ENCODE peak calls at places on chromosomes 6 and 20, in four cellular contexts. One of them, this sample, is unnamed.

GRCh38 chr20:6765469-6766058 is 1.9 kb upstream of the BMP2 start:
- DNase-seq in NCI-H1105 treated with DMSO at 0.1 percent for 48 hours: peak; percentile 74
- DNase-seq in stimulated activated CD4-positive, alpha-beta T cell treated with anti-CD3 and anti-CD28 coated beads, Interleukin-1b, Interleukin-23, amount 100 ng/mL, for 48 hours: no peak
- DNase-seq in sciatic nerve: no peak
- DNase-seq in this sample: no peak

GRCh38 chr6:4687989-4688947 is 87.9 kb upstream of the CDYL start:
- DNase-seq in NCI-H1105 treated with DMSO at 0.1 percent for 48 hours: no peak
- DNase-seq in stimulated activated CD4-positive, alpha-beta T cell treated with anti-CD3 and anti-CD28 coated beads, Interleukin-1b, Interleukin-23, amount 100 ng/mL, for 48 hours: no peak
- DNase-seq in sciatic nerve: no peak
- DNase-seq in this sample: no peak

GRCh38 chr6:30935018-30935417 is 3.0 kb upstream of the SFTA2 start:
- DNase-seq in NCI-H1105 treated with DMSO at 0.1 percent for 48 hours: no peak
- DNase-seq in stimulated activated CD4-positive, alpha-beta T cell treated with anti-CD3 and anti-CD28 coated beads, Interleukin-1b, Interleukin-23, amount 100 ng/mL, for 48 hours: no peak
- DNase-seq in sciatic nerve: no peak
- DNase-seq in this sample: no peak

GRCh38 chr6:23413327-23414203 is 712.5 kb upstream of the NRSN1 start:
- DNase-seq in NCI-H1105 treated with DMSO at 0.1 percent for 48 hours: no peak
- DNase-seq in stimulated activated CD4-positive, alpha-beta T cell treated with anti-CD3 and anti-CD28 coated beads, Interleukin-1b, Interleukin-23, amount 100 ng/mL, for 48 hours: no peak
- DNase-seq in sciatic nerve: no peak
- DNase-seq in this sample: no peak

GRCh38 chr6:144336900-144337299 is 51.8 kb downstream of the UTRN start:
- DNase-seq in NCI-H1105 treated with DMSO at 0.1 percent for 48 hours: no peak
- DNase-seq in stimulated activated CD4-positive, alpha-beta T cell treated with anti-CD3 and anti-CD28 coated beads, Interleukin-1b, Interleukin-23, amount 100 ng/mL, for 48 hours: no peak
- DNase-seq in sciatic nerve: no peak
- DNase-seq in this sample: no peak

GRCh38 chr6:4350571-4351505 is 215.5 kb upstream of the ECI2 start:
- DNase-seq in NCI-H1105 treated with DMSO at 0.1 percent for 48 hours: no peak
- DNase-seq in stimulated activated CD4-positive, alpha-beta T cell treated with anti-CD3 and anti-CD28 coated beads, Interleukin-1b, Interleukin-23, amount 100 ng/mL, for 48 hours: no peak
- DNase-seq in sciatic nerve: no peak
- DNase-seq in this sample: no peak

GRCh38 chr6:136647363-136647763 is 97.1 kb upstream of the MAP7 start:
- DNase-seq in NCI-H1105 treated with DMSO at 0.1 percent for 48 hours: no peak
- DNase-seq in stimulated activated CD4-positive, alpha-beta T cell treated with anti-CD3 and anti-CD28 coated beads, Interleukin-1b, Interleukin-23, amount 100 ng/mL, for 48 hours: peak; percentile 39
- DNase-seq in sciatic nerve: no peak
- DNase-seq in this sample: no peak

GRCh38 chr6:118216751-118217150 is 309.7 kb downstream of the SLC35F1 start:
- DNase-seq in NCI-H1105 treated with DMSO at 0.1 percent for 48 hours: no peak
- DNase-seq in stimulated activated CD4-positive, alpha-beta T cell treated with anti-CD3 and anti-CD28 coated beads, Interleukin-1b, Interleukin-23, amount 100 ng/mL, for 48 hours: no peak
- DNase-seq in sciatic nerve: no peak
- DNase-seq in this sample: no peak

GRCh38 chr20:48294196-48294595 is 508.9 kb upstream of the SULF2 start:
- DNase-seq in NCI-H1105 treated with DMSO at 0.1 percent for 48 hours: no peak
- DNase-seq in stimulated activated CD4-positive, alpha-beta T cell treated with anti-CD3 and anti-CD28 coated beads, Interleukin-1b, Interleukin-23, amount 100 ng/mL, for 48 hours: no peak
- DNase-seq in sciatic nerve: no peak
- DNase-seq in this sample: no peak

GRCh38 chr20:1803216-1804128 is 91.7 kb upstream of the SIRPA start:
- DNase-seq in NCI-H1105 treated with DMSO at 0.1 percent for 48 hours: peak; percentile 68
- DNase-seq in stimulated activated CD4-positive, alpha-beta T cell treated with anti-CD3 and anti-CD28 coated beads, Interleukin-1b, Interleukin-23, amount 100 ng/mL, for 48 hours: peak; percentile 27
- DNase-seq in sciatic nerve: peak; percentile 79
- DNase-seq in this sample: no peak

GRCh38 chr20:1121439-1121838 is 3.0 kb downstream of the PSMF1 start:
- DNase-seq in NCI-H1105 treated with DMSO at 0.1 percent for 48 hours: no peak
- DNase-seq in stimulated activated CD4-positive, alpha-beta T cell treated with anti-CD3 and anti-CD28 coated beads, Interleukin-1b, Interleukin-23, amount 100 ng/mL, for 48 hours: no peak
- DNase-seq in sciatic nerve: no peak
- DNase-seq in this sample: no peak

GRCh38 chr20:43379239-43379917 is 78.3 kb upstream of the SRSF6 start:
- DNase-seq in NCI-H1105 treated with DMSO at 0.1 percent for 48 hours: no peak
- DNase-seq in stimulated activated CD4-positive, alpha-beta T cell treated with anti-CD3 and anti-CD28 coated beads, Interleukin-1b, Interleukin-23, amount 100 ng/mL, for 48 hours: no peak
- DNase-seq in sciatic nerve: no peak
- DNase-seq in this sample: no peak

GRCh38 chr20:64130876-64131275 is 23.5 kb upstream of the NPBWR2 start:
- DNase-seq in NCI-H1105 treated with DMSO at 0.1 percent for 48 hours: no peak
- DNase-seq in stimulated activated CD4-positive, alpha-beta T cell treated with anti-CD3 and anti-CD28 coated beads, Interleukin-1b, Interleukin-23, amount 100 ng/mL, for 48 hours: no peak
- DNase-seq in sciatic nerve: no peak
- DNase-seq in this sample: no peak

GRCh38 chr20:32820000-32820697 is 395 bp downstream of the MAPRE1 start:
- DNase-seq in NCI-H1105 treated with DMSO at 0.1 percent for 48 hours: peak; percentile 68
- DNase-seq in stimulated activated CD4-positive, alpha-beta T cell treated with anti-CD3 and anti-CD28 coated beads, Interleukin-1b, Interleukin-23, amount 100 ng/mL, for 48 hours: peak; percentile 84
- DNase-seq in sciatic nerve: peak; percentile 78
- DNase-seq in this sample: no peak

GRCh38 chr6:142635130-142635529 is 309.8 kb downstream of the HIVEP2 start:
- DNase-seq in NCI-H1105 treated with DMSO at 0.1 percent for 48 hours: no peak
- DNase-seq in stimulated activated CD4-positive, alpha-beta T cell treated with anti-CD3 and anti-CD28 coated beads, Interleukin-1b, Interleukin-23, amount 100 ng/mL, for 48 hours: no peak
- DNase-seq in sciatic nerve: no peak
- DNase-seq in this sample: no peak

GRCh38 chr20:21569586-21569985 is 55.7 kb upstream of the NKX2-2 start:
- DNase-seq in NCI-H1105 treated with DMSO at 0.1 percent for 48 hours: no peak
- DNase-seq in stimulated activated CD4-positive, alpha-beta T cell treated with anti-CD3 and anti-CD28 coated beads, Interleukin-1b, Interleukin-23, amount 100 ng/mL, for 48 hours: no peak
- DNase-seq in sciatic nerve: no peak
- DNase-seq in this sample: no peak

GRCh38 chr6:168615837-168616236 is 174.9 kb downstream of the SMOC2 start:
- DNase-seq in NCI-H1105 treated with DMSO at 0.1 percent for 48 hours: no peak
- DNase-seq in stimulated activated CD4-positive, alpha-beta T cell treated with anti-CD3 and anti-CD28 coated beads, Interleukin-1b, Interleukin-23, amount 100 ng/mL, for 48 hours: no peak
- DNase-seq in sciatic nerve: no peak
- DNase-seq in this sample: no peak

GRCh38 chr20:63296411-63297299 is 3.7 kb downstream of the COL20A1 start:
- DNase-seq in NCI-H1105 treated with DMSO at 0.1 percent for 48 hours: no peak
- DNase-seq in stimulated activated CD4-positive, alpha-beta T cell treated with anti-CD3 and anti-CD28 coated beads, Interleukin-1b, Interleukin-23, amount 100 ng/mL, for 48 hours: no peak
- DNase-seq in sciatic nerve: no peak
- DNase-seq in this sample: no peak

GRCh38 chr6:7104752-7105151 is 3.0 kb upstream of the RREB1 start:
- DNase-seq in NCI-H1105 treated with DMSO at 0.1 percent for 48 hours: no peak
- DNase-seq in stimulated activated CD4-positive, alpha-beta T cell treated with anti-CD3 and anti-CD28 coated beads, Interleukin-1b, Interleukin-23, amount 100 ng/mL, for 48 hours: no peak
- DNase-seq in sciatic nerve: no peak
- DNase-seq in this sample: no peak

GRCh38 chr6:159969204-159969912 is 476 bp downstream of the IGF2R start:
- DNase-seq in NCI-H1105 treated with DMSO at 0.1 percent for 48 hours: peak; percentile 38
- DNase-seq in stimulated activated CD4-positive, alpha-beta T cell treated with anti-CD3 and anti-CD28 coated beads, Interleukin-1b, Interleukin-23, amount 100 ng/mL, for 48 hours: no peak
- DNase-seq in sciatic nerve: peak; percentile 79
- DNase-seq in this sample: no peak

GRCh38 chr20:59014680-59015389 is 4.4 kb upstream of the TUBB1 start:
- DNase-seq in NCI-H1105 treated with DMSO at 0.1 percent for 48 hours: no peak
- DNase-seq in stimulated activated CD4-positive, alpha-beta T cell treated with anti-CD3 and anti-CD28 coated beads, Interleukin-1b, Interleukin-23, amount 100 ng/mL, for 48 hours: no peak
- DNase-seq in sciatic nerve: no peak
- DNase-seq in this sample: no peak

GRCh38 chr6:40373267-40373666 is 213.9 kb downstream of the LRFN2 start:
- DNase-seq in NCI-H1105 treated with DMSO at 0.1 percent for 48 hours: no peak
- DNase-seq in stimulated activated CD4-positive, alpha-beta T cell treated with anti-CD3 and anti-CD28 coated beads, Interleukin-1b, Interleukin-23, amount 100 ng/mL, for 48 hours: no peak
- DNase-seq in sciatic nerve: no peak
- DNase-seq in this sample: no peak